ENCODE peak calls at places on chromosomes 11 and 22, in eight cellular contexts. One of them, this sample, is unnamed.

GRCh38 chr11:64037027-64037633 is 1.4 kb downstream of the FLRT1 start:
- DNase-seq in ACHN: no peak
- DNase-seq in neural crest cell: no peak
- DNase-seq in NCI-H1092: no peak
- DNase-seq in AG08395: no peak
- DNase-seq in lower leg skin: peak
- DNase-seq in GF-D8: no peak
- DNase-seq in naive thymus-derived CD8-positive, alpha-beta T cell: no peak
- DNase-seq in this sample: no peak

GRCh38 chr11:94563176-94563847 is 3.9 kb upstream of the PIWIL4 start:
- DNase-seq in NCI-H1092: no peak
- DNase-seq in naive thymus-derived CD8-positive, alpha-beta T cell: no peak
- DNase-seq in GF-D8: no peak
- DNase-seq in AG08395: peak
- DNase-seq in ACHN: peak
- DNase-seq in neural crest cell: no peak
- DNase-seq in lower leg skin: no peak
- DNase-seq in this sample: peak

GRCh38 chr22:35538801-35539321 is 1.8 kb upstream of the RASD2 start:
- DNase-seq in GF-D8: no peak
- DNase-seq in naive thymus-derived CD8-positive, alpha-beta T cell: no peak
- DNase-seq in lower leg skin: no peak
- DNase-seq in AG08395: peak
- DNase-seq in NCI-H1092: no peak
- DNase-seq in ACHN: peak
- DNase-seq in neural crest cell: peak
- DNase-seq in this sample: no peak

GRCh38 chr11:110897035-110897434 is 184.8 kb upstream of the ARHGAP20 start:
- DNase-seq in NCI-H1092: no peak
- DNase-seq in naive thymus-derived CD8-positive, alpha-beta T cell: no peak
- DNase-seq in AG08395: peak
- DNase-seq in neural crest cell: no peak
- DNase-seq in ACHN: no peak
- DNase-seq in GF-D8: no peak
- DNase-seq in lower leg skin: no peak
- DNase-seq in this sample: no peak

GRCh38 chr11:120707663-120708062 is 196.1 kb downstream of the GRIK4 start:
- DNase-seq in GF-D8: no peak
- DNase-seq in ACHN: no peak
- DNase-seq in NCI-H1092: no peak
- DNase-seq in neural crest cell: no peak
- DNase-seq in naive thymus-derived CD8-positive, alpha-beta T cell: no peak
- DNase-seq in lower leg skin: no peak
- DNase-seq in AG08395: no peak
- DNase-seq in this sample: no peak

GRCh38 chr22:25627271-25627848 is 62.9 kb downstream of the GRK3 start:
- DNase-seq in NCI-H1092: no peak
- DNase-seq in neural crest cell: no peak
- DNase-seq in naive thymus-derived CD8-positive, alpha-beta T cell: no peak
- DNase-seq in GF-D8: peak
- DNase-seq in lower leg skin: no peak
- DNase-seq in ACHN: no peak
- DNase-seq in AG08395: no peak
- DNase-seq in this sample: peak

GRCh38 chr22:40334899-40335298 is 11.4 kb upstream of the ADSL start:
- DNase-seq in neural crest cell: no peak
- DNase-seq in GF-D8: peak
- DNase-seq in naive thymus-derived CD8-positive, alpha-beta T cell: no peak
- DNase-seq in NCI-H1092: no peak
- DNase-seq in ACHN: no peak
- DNase-seq in lower leg skin: no peak
- DNase-seq in AG08395: no peak
- DNase-seq in this sample: peak

GRCh38 chr22:40720538-40721256 is 41.4 kb downstream of the MCHR1 start:
- DNase-seq in GF-D8: no peak
- DNase-seq in NCI-H1092: no peak
- DNase-seq in AG08395: peak
- DNase-seq in neural crest cell: no peak
- DNase-seq in ACHN: no peak
- DNase-seq in lower leg skin: no peak
- DNase-seq in naive thymus-derived CD8-positive, alpha-beta T cell: no peak
- DNase-seq in this sample: no peak

GRCh38 chr11:27700351-27701261 is at the start of gene BDNF:
- DNase-seq in naive thymus-derived CD8-positive, alpha-beta T cell: no peak
- DNase-seq in GF-D8: no peak
- DNase-seq in ACHN: peak
- DNase-seq in AG08395: peak
- DNase-seq in NCI-H1092: no peak
- DNase-seq in neural crest cell: no peak
- DNase-seq in lower leg skin: peak
- DNase-seq in this sample: no peak

GRCh38 chr22:24010018-24010391 is 1.1 kb upstream of the CABIN1 start:
- DNase-seq in naive thymus-derived CD8-positive, alpha-beta T cell: no peak
- DNase-seq in NCI-H1092: no peak
- DNase-seq in lower leg skin: no peak
- DNase-seq in ACHN: no peak
- DNase-seq in GF-D8: no peak
- DNase-seq in AG08395: no peak
- DNase-seq in neural crest cell: no peak
- DNase-seq in this sample: no peak

GRCh38 chr11:102924851-102925380 is 30.6 kb downstream of the MMP13 start:
- DNase-seq in lower leg skin: no peak
- DNase-seq in NCI-H1092: no peak
- DNase-seq in naive thymus-derived CD8-positive, alpha-beta T cell: no peak
- DNase-seq in GF-D8: peak
- DNase-seq in ACHN: no peak
- DNase-seq in neural crest cell: no peak
- DNase-seq in AG08395: peak
- DNase-seq in this sample: peak

GRCh38 chr11:61187505-61188130 is 15.7 kb upstream of the PGA3 start:
- DNase-seq in GF-D8: peak
- DNase-seq in AG08395: peak
- DNase-seq in NCI-H1092: peak
- DNase-seq in neural crest cell: peak
- DNase-seq in naive thymus-derived CD8-positive, alpha-beta T cell: peak
- DNase-seq in ACHN: peak
- DNase-seq in lower leg skin: peak
- DNase-seq in this sample: peak

GRCh38 chr11:125070699-125071254 is 7.7 kb downstream of the SLC37A2 start:
- DNase-seq in GF-D8: peak
- DNase-seq in naive thymus-derived CD8-positive, alpha-beta T cell: peak
- DNase-seq in ACHN: no peak
- DNase-seq in AG08395: peak
- DNase-seq in lower leg skin: peak
- DNase-seq in NCI-H1092: no peak
- DNase-seq in neural crest cell: no peak
- DNase-seq in this sample: peak

GRCh38 chr11:57311109-57311936 is 13.4 kb downstream of the TNKS1BP1 start:
- DNase-seq in AG08395: peak
- DNase-seq in naive thymus-derived CD8-positive, alpha-beta T cell: peak
- DNase-seq in NCI-H1092: no peak
- DNase-seq in neural crest cell: no peak
- DNase-seq in lower leg skin: peak
- DNase-seq in GF-D8: no peak
- DNase-seq in ACHN: peak
- DNase-seq in this sample: peak

GRCh38 chr11:105935791-105936190 is 86.2 kb downstream of the MSANTD4 start:
- DNase-seq in ACHN: no peak
- DNase-seq in lower leg skin: no peak
- DNase-seq in NCI-H1092: no peak
- DNase-seq in AG08395: no peak
- DNase-seq in neural crest cell: no peak
- DNase-seq in naive thymus-derived CD8-positive, alpha-beta T cell: no peak
- DNase-seq in GF-D8: no peak
- DNase-seq in this sample: no peak

GRCh38 chr11:13462311-13462927 is 603 bp downstream of the BTBD10 start:
- DNase-seq in lower leg skin: peak
- DNase-seq in AG08395: peak
- DNase-seq in GF-D8: no peak
- DNase-seq in naive thymus-derived CD8-positive, alpha-beta T cell: peak
- DNase-seq in ACHN: peak
- DNase-seq in NCI-H1092: peak
- DNase-seq in neural crest cell: peak
- DNase-seq in this sample: peak

GRCh38 chr11:66996609-66997273 is 21.6 kb downstream of the C11orf86 start:
- DNase-seq in ACHN: no peak
- DNase-seq in NCI-H1092: no peak
- DNase-seq in lower leg skin: no peak
- DNase-seq in naive thymus-derived CD8-positive, alpha-beta T cell: no peak
- DNase-seq in neural crest cell: no peak
- DNase-seq in GF-D8: no peak
- DNase-seq in AG08395: peak
- DNase-seq in this sample: no peak

GRCh38 chr11:48103621-48104561 is 112.7 kb upstream of the OR4B1 start:
- DNase-seq in AG08395: peak
- DNase-seq in lower leg skin: peak
- DNase-seq in NCI-H1092: no peak
- DNase-seq in naive thymus-derived CD8-positive, alpha-beta T cell: no peak
- DNase-seq in neural crest cell: no peak
- DNase-seq in ACHN: no peak
- DNase-seq in GF-D8: no peak
- DNase-seq in this sample: no peak

GRCh38 chr11:64268687-64269379 is 15.6 kb downstream of the BAD start:
- DNase-seq in ACHN: peak
- DNase-seq in neural crest cell: peak
- DNase-seq in naive thymus-derived CD8-positive, alpha-beta T cell: no peak
- DNase-seq in lower leg skin: peak
- DNase-seq in AG08395: no peak
- DNase-seq in NCI-H1092: no peak
- DNase-seq in GF-D8: peak
- DNase-seq in this sample: peak

GRCh38 chr11:13552784-13553183 is 57.0 kb upstream of the PTH start:
- DNase-seq in AG08395: no peak
- DNase-seq in ACHN: no peak
- DNase-seq in lower leg skin: no peak
- DNase-seq in naive thymus-derived CD8-positive, alpha-beta T cell: no peak
- DNase-seq in NCI-H1092: no peak
- DNase-seq in GF-D8: no peak
- DNase-seq in neural crest cell: no peak
- DNase-seq in this sample: no peak

GRCh38 chr22:37295213-37295886 is 13.0 kb downstream of the CYTH4 start:
- DNase-seq in AG08395: no peak
- DNase-seq in NCI-H1092: no peak
- DNase-seq in lower leg skin: no peak
- DNase-seq in naive thymus-derived CD8-positive, alpha-beta T cell: no peak
- DNase-seq in ACHN: no peak
- DNase-seq in neural crest cell: no peak
- DNase-seq in GF-D8: no peak
- DNase-seq in this sample: no peak

GRCh38 chr11:71294846-71295600 is 42.6 kb upstream of the SHANK2 start:
- DNase-seq in NCI-H1092: no peak
- DNase-seq in ACHN: no peak
- DNase-seq in GF-D8: no peak
- DNase-seq in naive thymus-derived CD8-positive, alpha-beta T cell: no peak
- DNase-seq in lower leg skin: peak
- DNase-seq in AG08395: no peak
- DNase-seq in neural crest cell: no peak
- DNase-seq in this sample: no peak

GRCh38 chr22:28899199-28899853 is 16.0 kb downstream of the ZNRF3 start:
- DNase-seq in ACHN: no peak
- DNase-seq in NCI-H1092: no peak
- DNase-seq in lower leg skin: peak
- DNase-seq in naive thymus-derived CD8-positive, alpha-beta T cell: no peak
- DNase-seq in GF-D8: peak
- DNase-seq in neural crest cell: no peak
- DNase-seq in AG08395: peak
- DNase-seq in this sample: peak

GRCh38 chr11:103681855-103682254 is 354.6 kb upstream of the DDI1 start:
- DNase-seq in lower leg skin: no peak
- DNase-seq in neural crest cell: no peak
- DNase-seq in AG08395: no peak
- DNase-seq in naive thymus-derived CD8-positive, alpha-beta T cell: no peak
- DNase-seq in GF-D8: no peak
- DNase-seq in ACHN: no peak
- DNase-seq in NCI-H1092: no peak
- DNase-seq in this sample: no peak

GRCh38 chr22:34567367-34567766 is 498.6 kb upstream of the ISX start:
- DNase-seq in neural crest cell: no peak
- DNase-seq in AG08395: no peak
- DNase-seq in ACHN: no peak
- DNase-seq in lower leg skin: no peak
- DNase-seq in NCI-H1092: no peak
- DNase-seq in naive thymus-derived CD8-positive, alpha-beta T cell: no peak
- DNase-seq in GF-D8: no peak
- DNase-seq in this sample: no peak

GRCh38 chr11:126341760-126342161 is 13.7 kb upstream of the ST3GAL4 start:
- DNase-seq in neural crest cell: no peak
- DNase-seq in AG08395: peak
- DNase-seq in NCI-H1092: no peak
- DNase-seq in ACHN: no peak
- DNase-seq in naive thymus-derived CD8-positive, alpha-beta T cell: no peak
- DNase-seq in GF-D8: peak
- DNase-seq in lower leg skin: no peak
- DNase-seq in this sample: no peak

GRCh38 chr11:61830318-61831105 is 2.4 kb downstream of the FADS2 start:
- DNase-seq in naive thymus-derived CD8-positive, alpha-beta T cell: no peak
- DNase-seq in neural crest cell: no peak
- DNase-seq in AG08395: peak
- DNase-seq in GF-D8: no peak
- DNase-seq in ACHN: no peak
- DNase-seq in lower leg skin: no peak
- DNase-seq in NCI-H1092: no peak
- DNase-seq in this sample: peak

GRCh38 chr22:47133263-47133662 is 370.8 kb downstream of the TBC1D22A start:
- DNase-seq in NCI-H1092: no peak
- DNase-seq in naive thymus-derived CD8-positive, alpha-beta T cell: no peak
- DNase-seq in lower leg skin: no peak
- DNase-seq in ACHN: no peak
- DNase-seq in AG08395: peak
- DNase-seq in neural crest cell: no peak
- DNase-seq in GF-D8: no peak
- DNase-seq in this sample: no peak

GRCh38 chr11:48081151-48082010 is 101.0 kb downstream of the PTPRJ start:
- DNase-seq in ACHN: peak
- DNase-seq in NCI-H1092: no peak
- DNase-seq in GF-D8: no peak
- DNase-seq in naive thymus-derived CD8-positive, alpha-beta T cell: peak
- DNase-seq in neural crest cell: no peak
- DNase-seq in lower leg skin: peak
- DNase-seq in AG08395: peak
- DNase-seq in this sample: peak

GRCh38 chr22:42321908-42322561 is 51.6 kb upstream of the TCF20 start:
- DNase-seq in NCI-H1092: peak
- DNase-seq in neural crest cell: no peak
- DNase-seq in GF-D8: no peak
- DNase-seq in lower leg skin: no peak
- DNase-seq in naive thymus-derived CD8-positive, alpha-beta T cell: no peak
- DNase-seq in ACHN: no peak
- DNase-seq in AG08395: no peak
- DNase-seq in this sample: no peak

GRCh38 chr11:204587-205109 is 2.6 kb downstream of the BET1L start:
- DNase-seq in naive thymus-derived CD8-positive, alpha-beta T cell: no peak
- DNase-seq in lower leg skin: peak
- DNase-seq in AG08395: no peak
- DNase-seq in ACHN: no peak
- DNase-seq in GF-D8: no peak
- DNase-seq in NCI-H1092: no peak
- DNase-seq in neural crest cell: no peak
- DNase-seq in this sample: no peak

GRCh38 chr11:103968685-103969084 is 67.8 kb upstream of the DDI1 start:
- DNase-seq in AG08395: no peak
- DNase-seq in NCI-H1092: no peak
- DNase-seq in lower leg skin: no peak
- DNase-seq in naive thymus-derived CD8-positive, alpha-beta T cell: no peak
- DNase-seq in ACHN: no peak
- DNase-seq in neural crest cell: no peak
- DNase-seq in GF-D8: no peak
- DNase-seq in this sample: no peak

GRCh38 chr11:67581469-67581868 is 2.1 kb upstream of the GSTP1 start:
- DNase-seq in ACHN: peak
- DNase-seq in NCI-H1092: no peak
- DNase-seq in GF-D8: no peak
- DNase-seq in neural crest cell: no peak
- DNase-seq in AG08395: no peak
- DNase-seq in naive thymus-derived CD8-positive, alpha-beta T cell: no peak
- DNase-seq in lower leg skin: no peak
- DNase-seq in this sample: no peak

GRCh38 chr22:31583861-31584485 is 78.0 kb downstream of the PISD start:
- DNase-seq in NCI-H1092: no peak
- DNase-seq in ACHN: peak
- DNase-seq in naive thymus-derived CD8-positive, alpha-beta T cell: no peak
- DNase-seq in AG08395: peak
- DNase-seq in GF-D8: no peak
- DNase-seq in lower leg skin: peak
- DNase-seq in neural crest cell: no peak
- DNase-seq in this sample: no peak

This sample was measured in MV-4-11.